ENCODE peak calls at places on chromosomes 2 and 18, in ten cellular contexts. One of them, this sample, is unnamed.

GRCh38 chr2:112626604-112627059 is 19.1 kb upstream of the SLC20A1 start:
- DNase-seq in fibroblast of the conjunctiva: peak; percentile 46
- DNase-seq in NCI-H2081: peak; percentile 63
- DNase-seq in dermis microvascular lymphatic vessel endothelial cell: peak; percentile 79
- DNase-seq in osteocyte: no peak
- DNase-seq in activated effector memory CD4-positive, alpha-beta T cell treated with anti-CD3 and anti-CD28 coated beads, Interleukin-2, amount 50 U/mL, for 16 hours: peak; percentile 84
- DNase-seq in C1 segment of cervical spinal cord: peak; percentile 45
- DNase-seq in AML-193: peak; percentile 56
- DNase-seq in HTR-8/SVneo: peak; percentile 54
- DNase-seq in effector memory CD8-positive, alpha-beta T cell: peak; percentile 44
- DNase-seq in this sample: peak; percentile 39

GRCh38 chr2:168060956-168061750 is 186.2 kb downstream of the STK39 start:
- DNase-seq in NCI-H2081: no peak
- DNase-seq in dermis microvascular lymphatic vessel endothelial cell: no peak
- DNase-seq in AML-193: no peak
- DNase-seq in HTR-8/SVneo: no peak
- DNase-seq in activated effector memory CD4-positive, alpha-beta T cell treated with anti-CD3 and anti-CD28 coated beads, Interleukin-2, amount 50 U/mL, for 16 hours: no peak
- DNase-seq in C1 segment of cervical spinal cord: no peak
- DNase-seq in osteocyte: no peak
- DNase-seq in fibroblast of the conjunctiva: peak; percentile 18
- DNase-seq in effector memory CD8-positive, alpha-beta T cell: no peak
- DNase-seq in this sample: peak; percentile 13

GRCh38 chr2:235098273-235098672 is 146.5 kb downstream of the SH3BP4 start:
- DNase-seq in AML-193: no peak
- DNase-seq in NCI-H2081: peak; percentile 2
- DNase-seq in fibroblast of the conjunctiva: no peak
- DNase-seq in dermis microvascular lymphatic vessel endothelial cell: no peak
- DNase-seq in osteocyte: peak; percentile 7
- DNase-seq in effector memory CD8-positive, alpha-beta T cell: no peak
- DNase-seq in activated effector memory CD4-positive, alpha-beta T cell treated with anti-CD3 and anti-CD28 coated beads, Interleukin-2, amount 50 U/mL, for 16 hours: no peak
- DNase-seq in HTR-8/SVneo: no peak
- DNase-seq in C1 segment of cervical spinal cord: no peak
- DNase-seq in this sample: no peak

GRCh38 chr2:64625352-64626145 is 28.2 kb downstream of the SERTAD2 start:
- DNase-seq in osteocyte: peak; percentile 63
- DNase-seq in AML-193: no peak
- DNase-seq in HTR-8/SVneo: no peak
- DNase-seq in fibroblast of the conjunctiva: no peak
- DNase-seq in C1 segment of cervical spinal cord: no peak
- DNase-seq in activated effector memory CD4-positive, alpha-beta T cell treated with anti-CD3 and anti-CD28 coated beads, Interleukin-2, amount 50 U/mL, for 16 hours: no peak
- DNase-seq in dermis microvascular lymphatic vessel endothelial cell: no peak
- DNase-seq in NCI-H2081: no peak
- DNase-seq in effector memory CD8-positive, alpha-beta T cell: no peak
- DNase-seq in this sample: no peak

GRCh38 chr18:55415258-55415871 is 172.6 kb downstream of the TCF4 start:
- DNase-seq in HTR-8/SVneo: peak; percentile 12
- DNase-seq in fibroblast of the conjunctiva: peak; percentile 80
- DNase-seq in effector memory CD8-positive, alpha-beta T cell: peak; percentile 53
- DNase-seq in activated effector memory CD4-positive, alpha-beta T cell treated with anti-CD3 and anti-CD28 coated beads, Interleukin-2, amount 50 U/mL, for 16 hours: peak; percentile 86
- DNase-seq in C1 segment of cervical spinal cord: peak; percentile 47
- DNase-seq in AML-193: peak; percentile 70
- DNase-seq in NCI-H2081: peak; percentile 72
- DNase-seq in dermis microvascular lymphatic vessel endothelial cell: peak; percentile 92
- DNase-seq in osteocyte: peak; percentile 88
- DNase-seq in this sample: no peak

GRCh38 chr2:39933166-39933565 is 154.1 kb upstream of the THUMPD2 start:
- DNase-seq in NCI-H2081: no peak
- DNase-seq in fibroblast of the conjunctiva: no peak
- DNase-seq in activated effector memory CD4-positive, alpha-beta T cell treated with anti-CD3 and anti-CD28 coated beads, Interleukin-2, amount 50 U/mL, for 16 hours: no peak
- DNase-seq in C1 segment of cervical spinal cord: no peak
- DNase-seq in effector memory CD8-positive, alpha-beta T cell: no peak
- DNase-seq in dermis microvascular lymphatic vessel endothelial cell: no peak
- DNase-seq in HTR-8/SVneo: no peak
- DNase-seq in osteocyte: no peak
- DNase-seq in AML-193: no peak
- DNase-seq in this sample: no peak

GRCh38 chr2:172108587-172108930 is 5.9 kb upstream of the DLX2 start:
- DNase-seq in AML-193: no peak
- DNase-seq in osteocyte: no peak
- DNase-seq in NCI-H2081: no peak
- DNase-seq in activated effector memory CD4-positive, alpha-beta T cell treated with anti-CD3 and anti-CD28 coated beads, Interleukin-2, amount 50 U/mL, for 16 hours: peak; percentile 46
- DNase-seq in HTR-8/SVneo: no peak
- DNase-seq in fibroblast of the conjunctiva: no peak
- DNase-seq in C1 segment of cervical spinal cord: no peak
- DNase-seq in dermis microvascular lymphatic vessel endothelial cell: no peak
- DNase-seq in effector memory CD8-positive, alpha-beta T cell: no peak
- DNase-seq in this sample: no peak

GRCh38 chr2:135055182-135055786 is 3.2 kb downstream of the RAB3GAP1 start:
- DNase-seq in fibroblast of the conjunctiva: peak; percentile 20
- DNase-seq in osteocyte: no peak
- DNase-seq in AML-193: no peak
- DNase-seq in HTR-8/SVneo: no peak
- DNase-seq in dermis microvascular lymphatic vessel endothelial cell: peak; percentile 32
- DNase-seq in NCI-H2081: no peak
- DNase-seq in effector memory CD8-positive, alpha-beta T cell: no peak
- DNase-seq in activated effector memory CD4-positive, alpha-beta T cell treated with anti-CD3 and anti-CD28 coated beads, Interleukin-2, amount 50 U/mL, for 16 hours: no peak
- DNase-seq in C1 segment of cervical spinal cord: no peak
- DNase-seq in this sample: peak; percentile 28

GRCh38 chr18:50051288-50051687 is 143.7 kb downstream of the MYO5B start:
- DNase-seq in C1 segment of cervical spinal cord: no peak
- DNase-seq in fibroblast of the conjunctiva: no peak
- DNase-seq in dermis microvascular lymphatic vessel endothelial cell: no peak
- DNase-seq in osteocyte: no peak
- DNase-seq in effector memory CD8-positive, alpha-beta T cell: no peak
- DNase-seq in HTR-8/SVneo: no peak
- DNase-seq in AML-193: no peak
- DNase-seq in activated effector memory CD4-positive, alpha-beta T cell treated with anti-CD3 and anti-CD28 coated beads, Interleukin-2, amount 50 U/mL, for 16 hours: no peak
- DNase-seq in NCI-H2081: no peak
- DNase-seq in this sample: no peak

GRCh38 chr18:57772387-57772799 is 30.7 kb downstream of the ATP8B1 start:
- DNase-seq in effector memory CD8-positive, alpha-beta T cell: no peak
- DNase-seq in AML-193: no peak
- DNase-seq in NCI-H2081: no peak
- DNase-seq in osteocyte: no peak
- DNase-seq in activated effector memory CD4-positive, alpha-beta T cell treated with anti-CD3 and anti-CD28 coated beads, Interleukin-2, amount 50 U/mL, for 16 hours: no peak
- DNase-seq in fibroblast of the conjunctiva: no peak
- DNase-seq in dermis microvascular lymphatic vessel endothelial cell: no peak
- DNase-seq in HTR-8/SVneo: no peak
- DNase-seq in C1 segment of cervical spinal cord: no peak
- DNase-seq in this sample: no peak

GRCh38 chr2:239009001-239009961 is 161.4 kb downstream of the TWIST2 start:
- DNase-seq in HTR-8/SVneo: no peak
- DNase-seq in AML-193: no peak
- DNase-seq in activated effector memory CD4-positive, alpha-beta T cell treated with anti-CD3 and anti-CD28 coated beads, Interleukin-2, amount 50 U/mL, for 16 hours: peak; percentile 48
- DNase-seq in fibroblast of the conjunctiva: no peak
- DNase-seq in NCI-H2081: no peak
- DNase-seq in effector memory CD8-positive, alpha-beta T cell: no peak
- DNase-seq in dermis microvascular lymphatic vessel endothelial cell: peak; percentile 86
- DNase-seq in osteocyte: no peak
- DNase-seq in C1 segment of cervical spinal cord: no peak
- DNase-seq in this sample: no peak

GRCh38 chr2:166675553-166675952 is 181.5 kb upstream of the SCN7A start:
- DNase-seq in fibroblast of the conjunctiva: no peak
- DNase-seq in C1 segment of cervical spinal cord: no peak
- DNase-seq in HTR-8/SVneo: no peak
- DNase-seq in osteocyte: no peak
- DNase-seq in dermis microvascular lymphatic vessel endothelial cell: no peak
- DNase-seq in NCI-H2081: no peak
- DNase-seq in effector memory CD8-positive, alpha-beta T cell: no peak
- DNase-seq in activated effector memory CD4-positive, alpha-beta T cell treated with anti-CD3 and anti-CD28 coated beads, Interleukin-2, amount 50 U/mL, for 16 hours: no peak
- DNase-seq in AML-193: no peak
- DNase-seq in this sample: no peak

GRCh38 chr2:235216901-235217300 is 265.1 kb downstream of the SH3BP4 start:
- DNase-seq in dermis microvascular lymphatic vessel endothelial cell: no peak
- DNase-seq in effector memory CD8-positive, alpha-beta T cell: no peak
- DNase-seq in osteocyte: no peak
- DNase-seq in AML-193: no peak
- DNase-seq in HTR-8/SVneo: peak; percentile 57
- DNase-seq in NCI-H2081: no peak
- DNase-seq in C1 segment of cervical spinal cord: no peak
- DNase-seq in activated effector memory CD4-positive, alpha-beta T cell treated with anti-CD3 and anti-CD28 coated beads, Interleukin-2, amount 50 U/mL, for 16 hours: no peak
- DNase-seq in fibroblast of the conjunctiva: no peak
- DNase-seq in this sample: no peak

This sample was measured in GM04504.